ENCODE peak calls at places on chromosomes 11 and 22, in ten cellular contexts. One of them, this sample, is unnamed. For H3K4me1, the result is how much of the 10 kb centered on the place peaks cover.

GRCh38 chr11:111737877-111738205 is 28.3 kb downstream of the PPP2R1B start:
- DNase-seq in SJSA1: no peak
- DNase-seq in pancreas: no peak
- DNase-seq in cardiac muscle cell: no peak
- DNase-seq in neural progenitor cell: no peak
- DNase-seq in A549: no peak
- DNase-seq in H9: no peak
- DNase-seq in GM23248: peak
- DNase-seq in Peyer's patch: no peak
- DNase-seq in tibial artery: peak
- DNase-seq in this sample: no peak

GRCh38 chr22:46070215-46070721 is 80.1 kb upstream of the PPARA start:
- DNase-seq in GM23248: peak
- DNase-seq in cardiac muscle cell: peak
- DNase-seq in Peyer's patch: peak
- DNase-seq in A549: no peak
- DNase-seq in tibial artery: peak
- DNase-seq in H9: peak
- DNase-seq in neural progenitor cell: peak
- DNase-seq in SJSA1: no peak
- DNase-seq in pancreas: peak
- DNase-seq in this sample: peak

GRCh38 chr11:8671651-8672062 is 10.8 kb downstream of the TRIM66 start:
- DNase-seq in cardiac muscle cell: no peak
- DNase-seq in SJSA1: no peak
- DNase-seq in Peyer's patch: no peak
- DNase-seq in neural progenitor cell: peak
- DNase-seq in tibial artery: no peak
- DNase-seq in H9: peak
- DNase-seq in A549: no peak
- DNase-seq in GM23248: no peak
- DNase-seq in pancreas: peak
- DNase-seq in this sample: no peak

GRCh38 chr22:23779731-23780130 is 7.0 kb upstream of the SMARCB1 start:
- DNase-seq in A549: no peak
- DNase-seq in H9: no peak
- DNase-seq in SJSA1: no peak
- DNase-seq in cardiac muscle cell: no peak
- DNase-seq in GM23248: no peak
- DNase-seq in Peyer's patch: no peak
- DNase-seq in pancreas: no peak
- DNase-seq in neural progenitor cell: no peak
- DNase-seq in tibial artery: no peak
- DNase-seq in this sample: no peak

GRCh38 chr11:92765965-92766371 is 203.5 kb upstream of the MTNR1B start:
- DNase-seq in tibial artery: peak
- DNase-seq in SJSA1: no peak
- DNase-seq in A549: no peak
- DNase-seq in GM23248: peak
- DNase-seq in Peyer's patch: no peak
- DNase-seq in H9: peak
- DNase-seq in cardiac muscle cell: no peak
- DNase-seq in neural progenitor cell: peak
- DNase-seq in pancreas: no peak
- DNase-seq in this sample: peak

GRCh38 chr11:118074091-118074685 is 2.7 kb upstream of the TMPRSS4 start:
- DNase-seq in neural progenitor cell: no peak
- DNase-seq in H9: no peak
- DNase-seq in tibial artery: no peak
- DNase-seq in GM23248: no peak
- DNase-seq in cardiac muscle cell: no peak
- DNase-seq in Peyer's patch: no peak
- DNase-seq in SJSA1: no peak
- DNase-seq in pancreas: no peak
- DNase-seq in A549: no peak
- DNase-seq in this sample: no peak

GRCh38 chr11:67071420-67072284 is 15.0 kb downstream of the RHOD start:
- DNase-seq in tibial artery: peak
- DNase-seq in pancreas: peak
- DNase-seq in neural progenitor cell: peak
- DNase-seq in H9: peak
- DNase-seq in A549: peak
- DNase-seq in Peyer's patch: peak
- DNase-seq in SJSA1: peak
- DNase-seq in GM23248: peak
- DNase-seq in cardiac muscle cell: peak
- DNase-seq in this sample: peak

GRCh38 chr11:102323542-102324261 is 6.4 kb downstream of the BIRC3 start:
- DNase-seq in GM23248: peak
- DNase-seq in Peyer's patch: no peak
- DNase-seq in cardiac muscle cell: no peak
- DNase-seq in pancreas: no peak
- DNase-seq in A549: no peak
- DNase-seq in tibial artery: no peak
- DNase-seq in neural progenitor cell: no peak
- DNase-seq in SJSA1: no peak
- DNase-seq in H9: no peak
- DNase-seq in this sample: no peak

GRCh38 chr11:17164361-17165246 is 43.2 kb downstream of the PIK3C2A start:
- DNase-seq in A549: no peak
- DNase-seq in GM23248: no peak
- DNase-seq in tibial artery: peak
- DNase-seq in pancreas: no peak
- DNase-seq in H9: no peak
- DNase-seq in Peyer's patch: no peak
- DNase-seq in SJSA1: no peak
- DNase-seq in cardiac muscle cell: no peak
- DNase-seq in neural progenitor cell: no peak
- DNase-seq in this sample: no peak

GRCh38 chr11:69427337-69427736 is 54.1 kb upstream of the LINC01488 start:
- DNase-seq in GM23248: no peak
- DNase-seq in H9: no peak
- DNase-seq in A549: no peak
- DNase-seq in neural progenitor cell: peak
- DNase-seq in pancreas: no peak
- DNase-seq in cardiac muscle cell: no peak
- DNase-seq in tibial artery: no peak
- DNase-seq in SJSA1: no peak
- DNase-seq in Peyer's patch: no peak
- DNase-seq in this sample: no peak

GRCh38 chr11:45094958-45095690 is 51.3 kb upstream of the PRDM11 start:
- DNase-seq in pancreas: no peak
- DNase-seq in cardiac muscle cell: no peak
- DNase-seq in H9: peak
- DNase-seq in GM23248: no peak
- DNase-seq in neural progenitor cell: no peak
- DNase-seq in tibial artery: no peak
- DNase-seq in Peyer's patch: no peak
- DNase-seq in A549: no peak
- DNase-seq in SJSA1: peak
- DNase-seq in this sample: no peak

GRCh38 chr22:43714104-43714503 is 98.0 kb downstream of the EFCAB6 start:
- DNase-seq in GM23248: no peak
- DNase-seq in H9: no peak
- DNase-seq in tibial artery: no peak
- DNase-seq in SJSA1: no peak
- DNase-seq in A549: no peak
- DNase-seq in neural progenitor cell: no peak
- DNase-seq in Peyer's patch: no peak
- DNase-seq in pancreas: no peak
- DNase-seq in cardiac muscle cell: no peak
- DNase-seq in this sample: no peak

GRCh38 chr22:35661377-35661937 is 13.2 kb downstream of the APOL6 start:
- DNase-seq in neural progenitor cell: no peak
- DNase-seq in pancreas: no peak
- DNase-seq in SJSA1: no peak
- DNase-seq in tibial artery: no peak
- DNase-seq in Peyer's patch: no peak
- DNase-seq in A549: no peak
- DNase-seq in cardiac muscle cell: no peak
- DNase-seq in GM23248: peak
- DNase-seq in H9: no peak
- DNase-seq in this sample: no peak

GRCh38 chr11:75896843-75897419 is 81.9 kb downstream of the UVRAG start:
- DNase-seq in neural progenitor cell: peak
- DNase-seq in GM23248: peak
- DNase-seq in A549: peak
- DNase-seq in tibial artery: no peak
- DNase-seq in cardiac muscle cell: peak
- DNase-seq in SJSA1: no peak
- DNase-seq in H9: no peak
- DNase-seq in pancreas: no peak
- DNase-seq in Peyer's patch: no peak
- DNase-seq in this sample: no peak

GRCh38 chr11:76327756-76328388 is 53.1 kb downstream of the THAP12 start:
- DNase-seq in tibial artery: no peak
- DNase-seq in Peyer's patch: no peak
- DNase-seq in GM23248: no peak
- DNase-seq in A549: no peak
- DNase-seq in neural progenitor cell: no peak
- DNase-seq in cardiac muscle cell: no peak
- DNase-seq in pancreas: no peak
- DNase-seq in H9: no peak
- DNase-seq in SJSA1: no peak
- DNase-seq in this sample: no peak

GRCh38 chr22:20424937-20425587 is 12.6 kb downstream of the SCARF2 start:
- DNase-seq in A549: no peak
- DNase-seq in GM23248: no peak
- DNase-seq in Peyer's patch: peak
- DNase-seq in H9: peak
- DNase-seq in cardiac muscle cell: no peak
- DNase-seq in pancreas: no peak
- DNase-seq in neural progenitor cell: peak
- DNase-seq in SJSA1: no peak
- DNase-seq in tibial artery: no peak
- DNase-seq in this sample: peak

GRCh38 chr11:116970485-116971292 is 127.5 kb downstream of the SIK3 start:
- DNase-seq in GM23248: peak
- DNase-seq in neural progenitor cell: no peak
- DNase-seq in H9: no peak
- DNase-seq in Peyer's patch: no peak
- DNase-seq in SJSA1: no peak
- DNase-seq in A549: no peak
- DNase-seq in pancreas: no peak
- DNase-seq in cardiac muscle cell: no peak
- DNase-seq in tibial artery: no peak
- DNase-seq in this sample: no peak

GRCh38 chr11:123653997-123654565 is 343 bp downstream of the SCN3B start:
- DNase-seq in cardiac muscle cell: peak
- DNase-seq in Peyer's patch: peak
- DNase-seq in A549: peak
- DNase-seq in tibial artery: peak
- DNase-seq in H9: peak
- DNase-seq in pancreas: peak
- DNase-seq in GM23248: peak
- DNase-seq in SJSA1: peak
- DNase-seq in neural progenitor cell: peak
- DNase-seq in this sample: peak

GRCh38 chr22:48595511-48595905 is 1232.2 kb downstream of the BRD1 start:
- DNase-seq in A549: no peak
- DNase-seq in H9: no peak
- DNase-seq in SJSA1: no peak
- DNase-seq in GM23248: no peak
- DNase-seq in Peyer's patch: no peak
- DNase-seq in neural progenitor cell: no peak
- DNase-seq in cardiac muscle cell: no peak
- DNase-seq in pancreas: no peak
- DNase-seq in tibial artery: no peak
- DNase-seq in this sample: peak
- H3K4me1 ChIP-seq in A549: under half
- H3K4me1 ChIP-seq in H9: under half
- H3K4me1 ChIP-seq in SJSA1: under half
- H3K4me1 ChIP-seq in GM23248: under half
- H3K4me1 ChIP-seq in Peyer's patch: under half
- H3K4me1 ChIP-seq in neural progenitor cell: under half
- H3K4me1 ChIP-seq in cardiac muscle cell: under half
- H3K4me1 ChIP-seq in pancreas: under half
- H3K4me1 ChIP-seq in tibial artery: under half
- H3K4me1 ChIP-seq in this sample: under half

DNA sequence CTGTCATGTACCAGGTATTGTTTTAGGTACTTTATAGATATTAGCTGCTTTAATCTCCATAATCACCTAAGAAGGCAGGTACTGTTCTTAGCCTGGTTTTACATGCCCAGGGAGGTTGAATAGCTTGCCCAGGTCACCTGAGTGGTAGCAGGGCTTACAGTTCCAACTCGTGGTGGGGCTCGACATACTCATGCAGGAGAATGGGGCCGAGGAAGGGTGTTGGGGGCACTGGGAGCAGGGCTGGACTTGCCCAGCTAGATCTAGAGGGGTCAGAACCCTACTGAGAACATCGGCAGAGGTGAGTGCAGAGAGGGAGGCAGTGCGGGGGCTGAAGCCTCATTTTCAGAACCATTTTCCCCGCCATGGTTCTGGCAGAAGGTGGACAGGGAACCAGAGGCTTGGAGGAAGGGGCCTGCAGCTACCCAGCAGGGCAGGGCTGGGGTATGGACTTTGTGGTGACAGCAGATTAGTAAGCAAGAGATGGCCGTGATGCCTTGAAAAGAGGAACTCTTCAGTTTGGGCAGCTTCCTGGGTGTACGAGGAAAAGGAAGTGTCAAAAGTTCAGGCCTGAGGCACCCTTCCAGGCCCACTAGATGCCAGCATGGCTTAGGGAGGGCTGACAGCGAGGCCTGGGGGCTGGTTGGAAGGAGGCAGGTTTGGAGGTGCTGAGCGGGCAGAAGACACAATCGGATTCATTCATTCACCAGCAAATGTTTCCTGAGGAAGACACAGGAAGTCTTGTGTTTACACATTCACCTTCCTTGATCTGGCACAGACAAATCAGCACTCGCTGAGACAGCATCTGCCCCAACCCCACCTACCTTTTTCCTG is 54.7 kb upstream of the LYVE1 start:
- DNase-seq in GM23248: no peak
- DNase-seq in A549: no peak
- DNase-seq in neural progenitor cell: no peak
- DNase-seq in SJSA1: no peak
- DNase-seq in pancreas: peak
- DNase-seq in H9: no peak
- DNase-seq in Peyer's patch: no peak
- DNase-seq in cardiac muscle cell: no peak
- DNase-seq in tibial artery: peak
- DNase-seq in this sample: peak
- H3K27ac ChIP-seq in GM23248: no peak
- H3K27ac ChIP-seq in A549: no peak
- H3K27ac ChIP-seq in neural progenitor cell: no peak
- H3K27ac ChIP-seq in SJSA1: no peak
- H3K27ac ChIP-seq in pancreas: no peak
- H3K27ac ChIP-seq in H9: no peak
- H3K27ac ChIP-seq in Peyer's patch: peak
- H3K27ac ChIP-seq in cardiac muscle cell: no peak
- H3K27ac ChIP-seq in tibial artery: peak
- H3K27ac ChIP-seq in this sample: peak

GRCh38 chr11:128627666-128628342 is 40.4 kb upstream of the ETS1 start:
- DNase-seq in A549: no peak
- DNase-seq in H9: no peak
- DNase-seq in GM23248: no peak
- DNase-seq in tibial artery: no peak
- DNase-seq in SJSA1: no peak
- DNase-seq in Peyer's patch: no peak
- DNase-seq in neural progenitor cell: no peak
- DNase-seq in cardiac muscle cell: no peak
- DNase-seq in pancreas: no peak
- DNase-seq in this sample: no peak
- H3K4me1 ChIP-seq in A549: under half
- H3K4me1 ChIP-seq in H9: under half
- H3K4me1 ChIP-seq in GM23248: under half
- H3K4me1 ChIP-seq in tibial artery: under half
- H3K4me1 ChIP-seq in SJSA1: under half
- H3K4me1 ChIP-seq in Peyer's patch: under half
- H3K4me1 ChIP-seq in neural progenitor cell: under half
- H3K4me1 ChIP-seq in cardiac muscle cell: under half
- H3K4me1 ChIP-seq in pancreas: under half
- H3K4me1 ChIP-seq in this sample: half or more

GRCh38 chr22:38220653-38221386 is 19.0 kb downstream of the MAFF start:
- DNase-seq in GM23248: no peak
- DNase-seq in SJSA1: no peak
- DNase-seq in A549: no peak
- DNase-seq in neural progenitor cell: no peak
- DNase-seq in cardiac muscle cell: no peak
- DNase-seq in Peyer's patch: no peak
- DNase-seq in pancreas: no peak
- DNase-seq in tibial artery: no peak
- DNase-seq in H9: no peak
- DNase-seq in this sample: no peak
- H3K27ac ChIP-seq in GM23248: peak
- H3K27ac ChIP-seq in SJSA1: no peak
- H3K27ac ChIP-seq in A549: peak
- H3K27ac ChIP-seq in neural progenitor cell: no peak
- H3K27ac ChIP-seq in cardiac muscle cell: no peak
- H3K27ac ChIP-seq in Peyer's patch: no peak
- H3K27ac ChIP-seq in pancreas: no peak
- H3K27ac ChIP-seq in tibial artery: peak
- H3K27ac ChIP-seq in H9: no peak
- H3K27ac ChIP-seq in this sample: no peak